ENCODE peak calls at places on chromosome 9, in six cellular contexts. One of them, this sample, is unnamed.

GRCh38 chr9:38309324-38310195 is 82.9 kb upstream of the ALDH1B1 start:
- DNase-seq in amygdala: no peak
- DNase-seq in aorta: no peak
- DNase-seq in KBM-7: no peak
- DNase-seq in neural crest cell: no peak
- DNase-seq in NCI-H1092: no peak
- DNase-seq in this sample: no peak

GRCh38 chr9:93623736-93624135 is 47.4 kb downstream of the PHF2 start:
- DNase-seq in amygdala: no peak
- DNase-seq in aorta: no peak
- DNase-seq in KBM-7: no peak
- DNase-seq in neural crest cell: no peak
- DNase-seq in NCI-H1092: no peak
- DNase-seq in this sample: no peak

GRCh38 chr9:78130004-78130403 is 98.4 kb upstream of the GNAQ start:
- DNase-seq in amygdala: peak
- DNase-seq in aorta: no peak
- DNase-seq in KBM-7: peak
- DNase-seq in neural crest cell: peak
- DNase-seq in NCI-H1092: no peak
- DNase-seq in this sample: no peak

GRCh38 chr9:78439192-78439865 is 142.4 kb downstream of the PSAT1 start:
- DNase-seq in amygdala: peak
- DNase-seq in aorta: peak
- DNase-seq in KBM-7: peak
- DNase-seq in neural crest cell: peak
- DNase-seq in NCI-H1092: peak
- DNase-seq in this sample: peak

GRCh38 chr9:137161558-137162483 is 8.0 kb downstream of the LRRC26 start:
- DNase-seq in amygdala: no peak
- DNase-seq in aorta: no peak
- DNase-seq in KBM-7: no peak
- DNase-seq in neural crest cell: no peak
- DNase-seq in NCI-H1092: no peak
- DNase-seq in this sample: no peak

GRCh38 chr9:73116030-73116429 is 35.6 kb upstream of the ANXA1 start:
- DNase-seq in amygdala: no peak
- DNase-seq in aorta: no peak
- DNase-seq in KBM-7: no peak
- DNase-seq in neural crest cell: no peak
- DNase-seq in NCI-H1092: no peak
- DNase-seq in this sample: no peak

GRCh38 chr9:38761334-38761733 is 41.4 kb upstream of the FAM240B start:
- DNase-seq in amygdala: no peak
- DNase-seq in aorta: no peak
- DNase-seq in KBM-7: no peak
- DNase-seq in neural crest cell: no peak
- DNase-seq in NCI-H1092: no peak
- DNase-seq in this sample: no peak

GRCh38 chr9:80320916-80321315 is 749.2 kb downstream of the TLE4 start:
- DNase-seq in amygdala: no peak
- DNase-seq in aorta: no peak
- DNase-seq in KBM-7: no peak
- DNase-seq in neural crest cell: no peak
- DNase-seq in NCI-H1092: no peak
- DNase-seq in this sample: no peak

GRCh38 chr9:34443976-34444375 is 14.4 kb downstream of the FAM219A start:
- DNase-seq in amygdala: no peak
- DNase-seq in aorta: no peak
- DNase-seq in KBM-7: peak
- DNase-seq in neural crest cell: no peak
- DNase-seq in NCI-H1092: no peak
- DNase-seq in this sample: no peak

GRCh38 chr9:33467526-33467925 is 6.2 kb downstream of the NOL6 start:
- DNase-seq in amygdala: no peak
- DNase-seq in aorta: peak
- DNase-seq in KBM-7: no peak
- DNase-seq in neural crest cell: no peak
- DNase-seq in NCI-H1092: no peak
- DNase-seq in this sample: no peak

GRCh38 chr9:73176450-73176875 is 24.8 kb downstream of the ANXA1 start:
- DNase-seq in amygdala: no peak
- DNase-seq in aorta: no peak
- DNase-seq in KBM-7: no peak
- DNase-seq in neural crest cell: no peak
- DNase-seq in NCI-H1092: no peak
- DNase-seq in this sample: no peak

GRCh38 chr9:30075451-30076199 is 2308.8 kb upstream of the ACO1 start:
- DNase-seq in amygdala: no peak
- DNase-seq in aorta: no peak
- DNase-seq in KBM-7: no peak
- DNase-seq in neural crest cell: no peak
- DNase-seq in NCI-H1092: no peak
- DNase-seq in this sample: no peak

GRCh38 chr9:131739988-131740648 is at the start of gene RAPGEF1:
- DNase-seq in amygdala: no peak
- DNase-seq in aorta: peak
- DNase-seq in KBM-7: no peak
- DNase-seq in neural crest cell: peak
- DNase-seq in NCI-H1092: peak
- DNase-seq in this sample: peak

GRCh38 chr9:16815042-16815441 is 55.4 kb downstream of the BNC2 start:
- DNase-seq in amygdala: no peak
- DNase-seq in aorta: no peak
- DNase-seq in KBM-7: no peak
- DNase-seq in neural crest cell: no peak
- DNase-seq in NCI-H1092: no peak
- DNase-seq in this sample: no peak

GRCh38 chr9:70923941-70924340 is 197.5 kb downstream of the TRPM3 start:
- DNase-seq in amygdala: no peak
- DNase-seq in aorta: no peak
- DNase-seq in KBM-7: no peak
- DNase-seq in neural crest cell: no peak
- DNase-seq in NCI-H1092: no peak
- DNase-seq in this sample: no peak

GRCh38 chr9:86349271-86349670 is 4.9 kb downstream of the TUT7 start:
- DNase-seq in amygdala: no peak
- DNase-seq in aorta: no peak
- DNase-seq in KBM-7: no peak
- DNase-seq in neural crest cell: no peak
- DNase-seq in NCI-H1092: no peak
- DNase-seq in this sample: no peak

GRCh38 chr9:27367922-27368316 is 71.0 kb upstream of the EQTN start:
- DNase-seq in amygdala: no peak
- DNase-seq in aorta: no peak
- DNase-seq in KBM-7: no peak
- DNase-seq in neural crest cell: no peak
- DNase-seq in NCI-H1092: no peak
- DNase-seq in this sample: no peak

GRCh38 chr9:115202960-115203751 is 85.2 kb upstream of the TNC start:
- DNase-seq in amygdala: no peak
- DNase-seq in aorta: no peak
- DNase-seq in KBM-7: no peak
- DNase-seq in neural crest cell: no peak
- DNase-seq in NCI-H1092: no peak
- DNase-seq in this sample: peak

GRCh38 chr9:137139468-137140150 is 655 bp downstream of the GRIN1 start:
- DNase-seq in amygdala: no peak
- DNase-seq in aorta: no peak
- DNase-seq in KBM-7: no peak
- DNase-seq in neural crest cell: no peak
- DNase-seq in NCI-H1092: no peak
- DNase-seq in this sample: no peak

GRCh38 chr9:14030350-14030823 is 283.6 kb downstream of the NFIB start:
- DNase-seq in amygdala: no peak
- DNase-seq in aorta: no peak
- DNase-seq in KBM-7: no peak
- DNase-seq in neural crest cell: no peak
- DNase-seq in NCI-H1092: no peak
- DNase-seq in this sample: no peak

GRCh38 chr9:75903785-75904360 is 13.4 kb downstream of the PCSK5 start:
- DNase-seq in amygdala: no peak
- DNase-seq in aorta: no peak
- DNase-seq in KBM-7: no peak
- DNase-seq in neural crest cell: no peak
- DNase-seq in NCI-H1092: no peak
- DNase-seq in this sample: no peak

GRCh38 chr9:97388721-97389238 is 23.1 kb upstream of the TDRD7 start:
- DNase-seq in amygdala: no peak
- DNase-seq in aorta: no peak
- DNase-seq in KBM-7: peak
- DNase-seq in neural crest cell: no peak
- DNase-seq in NCI-H1092: no peak
- DNase-seq in this sample: no peak

GRCh38 chr9:800561-800960 is 40.9 kb upstream of the DMRT1 start:
- DNase-seq in amygdala: no peak
- DNase-seq in aorta: no peak
- DNase-seq in KBM-7: no peak
- DNase-seq in neural crest cell: no peak
- DNase-seq in NCI-H1092: no peak
- DNase-seq in this sample: no peak

GRCh38 chr9:98031169-98031568 is 25.4 kb upstream of the NANS start:
- DNase-seq in amygdala: no peak
- DNase-seq in aorta: no peak
- DNase-seq in KBM-7: no peak
- DNase-seq in neural crest cell: no peak
- DNase-seq in NCI-H1092: no peak
- DNase-seq in this sample: no peak

GRCh38 chr9:31519011-31519410 is 865.4 kb upstream of the ACO1 start:
- DNase-seq in amygdala: no peak
- DNase-seq in aorta: peak
- DNase-seq in KBM-7: no peak
- DNase-seq in neural crest cell: no peak
- DNase-seq in NCI-H1092: no peak
- DNase-seq in this sample: no peak

This sample was measured in mucosa of descending colon.